ENCODE peak calls at places on chromosomes 4 and X, in six cellular contexts. O is IMR-90, G is neuronal stem cell, D is H9, Y is mesendoderm, L is mesenchymal stem cell. S is an unnamed sample. For H3K4me1, the result is how much of the 10 kb centered on the place peaks cover.

GRCh38 chr4:69095301-69095731 is 958 bp upstream of the UGT2B7 start:
- DNase-seq in O (peak), G (no peak), D (no peak), Y (no peak), L (peak), S (no peak)

GRCh38 chrX:9566150-9566621 is 101.3 kb downstream of the TBL1X start:
- DNase-seq in O (peak), G (no peak), D (no peak), Y (no peak), L (peak), S (peak)

GRCh38 chr4:184475096-184475461 is 729 bp upstream of the IRF2 start:
- DNase-seq in O (peak), G (peak), D (peak), Y (peak), L (peak), S (peak)

GRCh38 chrX:22057667-22058066 is 25.5 kb downstream of the PHEX start:
- DNase-seq in O (no peak), G (no peak), D (no peak), Y (no peak), L (no peak), S (no peak)

GRCh38 chr4:100984901-100985300 is 362.4 kb downstream of the PPP3CA start:
- DNase-seq in O (peak), G (no peak), D (no peak), Y (no peak), L (no peak), S (no peak)

GRCh38 chrX:26138043-26138442 is at the start of gene MAGEB18:
- DNase-seq in O (no peak), G (no peak), D (no peak), Y (no peak), L (no peak), S (no peak)

GRCh38 chr4:6120361-6120760 is 80.0 kb downstream of the JAKMIP1 start:
- DNase-seq in O (no peak), G (no peak), D (no peak), Y (no peak), L (no peak), S (no peak)

GRCh38 chr4:19774690-19775256 is 476.9 kb upstream of the SLIT2 start:
- DNase-seq in O (peak), G (no peak), D (no peak), Y (no peak), L (peak), S (no peak)

GRCh38 chr4:106136777-106137331 is 179.2 kb downstream of the TBCK start:
- DNase-seq in O (no peak), G (no peak), D (no peak), Y (no peak), L (no peak), S (no peak)

GRCh38 chrX:46198858-46199257 is 346.4 kb downstream of the ZNF674 start:
- DNase-seq in O (no peak), G (no peak), D (no peak), Y (no peak), L (peak), S (no peak)

GRCh38 chrX:68139791-68140190 is 293.5 kb downstream of the OPHN1 start:
- DNase-seq in O (peak), G (no peak), D (no peak), Y (no peak), L (no peak), S (no peak)

GRCh38 chr4:23972805-23973204 is 83.0 kb upstream of the PPARGC1A start:
- DNase-seq in O (no peak), G (no peak), D (no peak), Y (peak), L (no peak), S (no peak)

DNA sequence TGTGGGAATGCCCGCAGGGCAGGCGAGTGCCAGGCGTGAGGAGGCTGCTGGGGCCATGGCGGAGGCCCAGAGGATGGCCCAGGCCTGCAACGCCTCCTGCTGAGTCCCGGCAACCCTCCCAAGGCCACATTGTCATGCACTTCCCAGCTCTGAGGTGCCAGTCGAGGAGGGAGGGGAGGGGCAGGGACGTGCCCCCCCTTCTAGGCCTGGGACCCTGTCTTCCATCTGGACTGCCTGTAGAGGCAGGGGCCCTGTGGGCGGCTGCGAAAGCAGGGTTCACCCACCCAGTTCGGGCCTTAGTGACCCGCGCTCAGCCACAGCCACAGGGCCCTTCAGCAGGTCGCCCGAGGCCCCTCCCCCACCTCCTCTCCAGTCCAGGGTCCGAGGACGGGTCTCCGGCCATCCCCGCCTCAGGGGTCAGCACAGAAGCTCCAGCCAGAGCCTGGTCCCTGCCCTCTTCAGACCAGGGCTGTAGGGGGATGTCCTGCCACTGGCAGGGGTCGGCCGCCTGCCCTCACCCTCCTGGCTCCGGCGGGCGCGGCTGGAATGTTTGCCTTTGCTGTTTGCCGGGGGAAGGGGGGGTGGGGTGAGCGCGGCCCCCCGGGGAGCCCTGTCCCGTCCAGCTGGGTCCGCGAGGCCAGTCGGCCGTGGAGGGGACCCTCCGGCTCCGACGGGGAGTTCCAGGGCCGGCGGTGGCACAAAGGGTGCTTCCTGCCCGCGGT is 26.6 kb upstream of the FGFR3 start:
- DNase-seq in O (no peak), G (peak), D (peak), Y (peak), L (no peak), S (no peak)
- H2BK120ac ChIP-seq in O (no peak), G (no peak), D (no peak), Y (no peak), L (no peak), S (peak)

DNA sequence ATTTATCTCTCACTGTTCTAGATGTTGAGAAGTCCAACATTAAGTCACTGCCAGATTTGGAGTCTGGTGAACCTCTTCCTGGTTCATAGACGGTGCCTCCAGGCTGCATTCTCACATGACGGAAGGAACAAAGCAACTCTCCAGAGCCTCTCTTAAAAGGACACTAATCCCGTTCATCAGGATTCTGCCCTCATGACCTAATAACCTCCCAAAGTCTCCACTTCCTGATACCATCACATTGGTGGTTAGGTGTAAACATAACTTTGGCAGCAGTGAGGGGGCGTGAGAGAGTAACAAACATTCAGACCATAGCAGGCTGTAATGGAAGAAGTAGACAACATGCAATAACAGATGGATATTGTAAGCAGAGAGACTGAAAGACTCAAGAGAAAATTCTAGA is 388.6 kb downstream of the PDHA2 start:
- DNase-seq in O (no peak), G (no peak), D (no peak), Y (peak), L (no peak), S (peak)
- H3K4me1 ChIP-seq in O (under half), G (under half), D (under half), Y (under half), L (under half), S (under half)

GRCh38 chr4:8047837-8048678 is 108.4 kb upstream of the AFAP1 start:
- DNase-seq in O (no peak), G (no peak), D (no peak), Y (no peak), L (no peak), S (no peak)
- H2BK120ac ChIP-seq in O (no peak), G (no peak), D (no peak), Y (no peak), L (no peak), S (no peak)

GRCh38 chr4:78753091-78753490 is 23.1 kb upstream of the BMP2K start:
- DNase-seq in O (no peak), G (no peak), D (no peak), Y (no peak), L (no peak), S (no peak)
- H3K4me1 ChIP-seq in O (under half), G (under half), D (under half), Y (under half), L (under half), S (under half)

GRCh38 chr4:27123769-27124124 is 263.1 kb downstream of the STIM2 start:
- DNase-seq in O (no peak), G (no peak), D (no peak), Y (no peak), L (no peak), S (no peak)
- H2BK120ac ChIP-seq in O (no peak), G (no peak), D (peak), Y (no peak), L (no peak), S (no peak)

GRCh38 chr4:1309261-1310010 is 19.7 kb downstream of the MAEA start:
- DNase-seq in O (peak), G (peak), D (peak), Y (peak), L (peak), S (peak)
- H3K4me1 ChIP-seq in O (under half), G (under half), D (under half), Y (under half), L (under half), S (under half)

DNA sequence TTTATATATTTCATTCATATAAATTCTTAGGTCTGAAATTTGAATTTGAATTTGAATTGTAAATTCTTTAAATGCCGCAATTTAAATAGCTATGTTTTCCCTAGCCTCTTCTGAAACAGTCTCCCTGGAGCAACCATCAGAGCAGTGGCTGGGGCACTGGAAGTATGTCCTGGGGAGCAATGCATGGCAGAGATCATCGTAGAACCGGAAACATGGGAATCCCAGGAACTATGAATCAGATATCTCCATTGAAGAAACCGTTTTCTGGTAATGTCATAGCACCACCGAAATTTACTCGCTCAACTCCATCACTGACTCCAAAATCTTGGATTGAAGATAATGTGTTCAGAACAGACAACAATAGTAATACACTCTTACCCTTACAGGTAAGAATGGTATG is 4.9 kb downstream of the CPEB2 start:
- DNase-seq in O (no peak), G (no peak), D (no peak), Y (peak), L (no peak), S (peak)
- H2BK120ac ChIP-seq in O (no peak), G (no peak), D (no peak), Y (no peak), L (no peak), S (no peak)

GRCh38 chr4:41137879-41138278 is 76.5 kb downstream of the APBB2 start:
- DNase-seq in O (no peak), G (no peak), D (no peak), Y (no peak), L (no peak), S (no peak)
- H3K4me1 ChIP-seq in O (under half), G (under half), D (under half), Y (under half), L (under half), S (under half)

DNA sequence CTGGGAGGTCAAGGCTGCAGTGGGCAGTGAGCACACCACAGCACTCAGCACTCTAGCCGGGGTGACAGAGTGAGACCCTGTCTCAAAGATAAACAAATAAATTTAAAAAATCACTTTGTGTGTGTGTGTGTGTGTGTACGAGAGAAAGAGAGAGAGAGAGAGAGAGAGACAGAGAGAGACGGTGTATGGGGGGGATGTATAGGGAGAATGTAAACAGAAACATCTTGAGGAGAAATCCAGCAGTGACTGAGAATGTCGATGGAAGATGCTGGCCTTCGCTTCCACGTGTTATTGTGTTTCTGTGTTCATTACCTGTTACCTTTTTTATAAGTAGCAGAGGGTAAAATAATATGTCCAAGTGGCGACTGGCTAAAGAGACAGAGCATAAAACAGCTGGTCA is 23.6 kb upstream of the RBPJ start:
- DNase-seq in O (no peak), G (no peak), D (no peak), Y (no peak), L (no peak), S (no peak)
- H2BK120ac ChIP-seq in O (peak), G (no peak), D (no peak), Y (no peak), L (no peak), S (no peak)

S was measured in trophoblast cell.